ENCODE peak calls at places on chromosomes 5 and 9, in eight cellular contexts. Z is activated naive CD8-positive, alpha-beta T cell treated with anti-CD3 and anti-CD28 coated beads, Interleukin-2, amount 50 U/mL, for 24 hours; W is activated CD4-positive, alpha-beta T cell treated with anti-CD3 and anti-CD28 coated beads for 1 hour; L is activated CD4-positive, alpha-beta memory T cell treated with anti-CD3 and anti-CD28 coated beads, Interleukin-2, amount 10 ng/mL, durations not matched to agents 7 days and 5 days; P is iris pigment epithelial cell; T is activated CD8-positive, alpha-beta T cell treated with anti-CD3 and anti-CD28 coated beads for 36 hours; X is CD4-positive, alpha-beta T cell; Q is Kasumi-1. U is an unnamed sample.
A peak's percentile ranks its signal among the peaks of the same experiment; 100 is the strongest.

GRCh38 chr9:112020680-112021596 is 124.3 kb downstream of the UGCG start:
- DNase-seq in Z (no peak), W (no peak), L (no peak), P (peak; percentile 86), T (no peak), X (no peak), Q (no peak), U (peak; percentile 71)

GRCh38 chr9:127388856-127389238 is 8.1 kb upstream of the SLC2A8 start:
- DNase-seq in Z (no peak), W (no peak), L (no peak), P (no peak), T (no peak), X (no peak), Q (no peak), U (peak; percentile 8)

GRCh38 chr5:80093796-80094195 is 58.6 kb downstream of the THBS4 start:
- DNase-seq in Z (no peak), W (no peak), L (no peak), P (no peak), T (no peak), X (no peak), Q (no peak), U (no peak)

GRCh38 chr9:91155746-91156145 is 206.0 kb downstream of the AUH start:
- DNase-seq in Z (no peak), W (no peak), L (no peak), P (no peak), T (no peak), X (no peak), Q (no peak), U (no peak)

GRCh38 chr5:116379306-116379705 is 195.3 kb downstream of the SEMA6A start:
- DNase-seq in Z (no peak), W (no peak), L (no peak), P (no peak), T (no peak), X (no peak), Q (no peak), U (no peak)

GRCh38 chr5:135323701-135324132 is 75.3 kb downstream of the MACROH2A1 start:
- DNase-seq in Z (no peak), W (no peak), L (no peak), P (no peak), T (no peak), X (no peak), Q (no peak), U (no peak)

GRCh38 chr5:136053336-136054121 is 24.7 kb downstream of the TGFBI start:
- DNase-seq in Z (no peak), W (no peak), L (no peak), P (peak; percentile 98), T (no peak), X (no peak), Q (no peak), U (peak; percentile 88)

GRCh38 chr5:149700347-149700746 is 29.8 kb upstream of the PPARGC1B start:
- DNase-seq in Z (no peak), W (no peak), L (no peak), P (no peak), T (no peak), X (no peak), Q (no peak), U (no peak)

GRCh38 chr5:145983461-145983860 is 47.1 kb downstream of the SH3RF2 start:
- DNase-seq in Z (no peak), W (no peak), L (no peak), P (no peak), T (no peak), X (no peak), Q (no peak), U (no peak)

GRCh38 chr9:125380406-125380805 is 118.8 kb downstream of the GAPVD1 start:
- DNase-seq in Z (no peak), W (no peak), L (no peak), P (no peak), T (no peak), X (no peak), Q (no peak), U (no peak)

GRCh38 chr9:132381966-132382541 is 24.6 kb downstream of the TTF1 start:
- DNase-seq in Z (no peak), W (no peak), L (no peak), P (no peak), T (no peak), X (no peak), Q (peak; percentile 79), U (no peak)

GRCh38 chr9:4762108-4762888 is 21.3 kb upstream of the AK3 start:
- DNase-seq in Z (peak; percentile 80), W (peak; percentile 67), L (peak; percentile 87), P (peak; percentile 77), T (peak; percentile 92), X (peak; percentile 79), Q (peak; percentile 23), U (peak; percentile 87)

GRCh38 chr5:158752656-158752973 is 347.1 kb downstream of the EBF1 start:
- DNase-seq in Z (no peak), W (no peak), L (no peak), P (no peak), T (no peak), X (no peak), Q (no peak), U (no peak)

GRCh38 chr5:90949469-90950358 is 391.1 kb downstream of the ADGRV1 start:
- DNase-seq in Z (no peak), W (no peak), L (no peak), P (no peak), T (no peak), X (no peak), Q (no peak), U (no peak)

U was measured in fibroblast of pulmonary artery.